ENCODE peak calls at places on chromosomes 7 and 10, in five cellular contexts. A, N, K, D and F are unnamed samples.
A peak's percentile ranks its signal among the peaks of the same experiment; 100 is the strongest.

GRCh38 chr10:127151541-127151940 is 44.9 kb downstream of the INSYN2A start:
- DNase-seq in A (peak; percentile 41), N (peak; percentile 22), K (no peak), D (no peak), F (no peak)

GRCh38 chr7:128349121-128349825 is 5.6 kb upstream of the RBM28 start:
- DNase-seq in K (no peak), A (no peak), N (no peak), D (no peak), F (no peak)

GRCh38 chr7:45143616-45144015 is 14.0 kb upstream of the RAMP3 start:
- DNase-seq in K (no peak), A (peak; percentile 50), N (peak; percentile 20), D (no peak), F (no peak)

GRCh38 chr10:110919349-110919931 is at the start of gene SHOC2:
- DNase-seq in A (no peak), K (no peak), N (no peak), D (peak; percentile 98), F (no peak)

GRCh38 chr10:68032113-68032512 is 43.0 kb downstream of the HERC4 start:
- DNase-seq in A (no peak), D (no peak), N (no peak), K (peak; percentile 12), F (no peak)

GRCh38 chr7:66047426-66047825 is 28.2 kb upstream of the ASL start:
- DNase-seq in N (peak; percentile 92), A (peak; percentile 98), D (no peak), K (peak; percentile 93), F (peak; percentile 79)

GRCh38 chr10:5665380-5666323 is 743 bp downstream of the ASB13 start:
- DNase-seq in A (peak; percentile 18), D (no peak), K (no peak), N (no peak), F (peak; percentile 19)

GRCh38 chr7:129574487-129574886 is 37.0 kb upstream of the NRF1 start:
- DNase-seq in N (peak; percentile 56), K (peak; percentile 88), A (peak; percentile 93), D (no peak), F (peak; percentile 61)

GRCh38 chr10:13271552-13272163 is 28.2 kb downstream of the PHYH start:
- DNase-seq in N (peak; percentile 29), D (peak; percentile 21), K (peak; percentile 11), A (peak; percentile 32), F (peak; percentile 40)

GRCh38 chr10:31977440-31978157 is 49.0 kb upstream of the ARHGAP12 start:
- DNase-seq in A (peak; percentile 87), K (peak; percentile 86), D (no peak), N (peak; percentile 61), F (peak; percentile 30)

GRCh38 chr7:40859965-40860543 is 725.2 kb downstream of the SUGCT start:
- DNase-seq in N (no peak), K (no peak), D (no peak), A (no peak), F (no peak)

GRCh38 chr10:129560355-129560754 is 93.3 kb downstream of the MGMT start:
- DNase-seq in N (no peak), A (no peak), D (no peak), K (no peak), F (no peak)

GRCh38 chr10:91511549-91512330 is 101.6 kb downstream of the HECTD2 start:
- DNase-seq in K (peak; percentile 67), A (peak; percentile 81), D (no peak), N (peak; percentile 86), F (peak; percentile 81)

GRCh38 chr10:128211064-128211504 is 84.9 kb upstream of the MKI67 start:
- DNase-seq in K (no peak), D (no peak), A (no peak), N (no peak), F (no peak)

GRCh38 chr10:51301644-51302043 is 227.4 kb downstream of the PRKG1 start:
- DNase-seq in D (no peak), K (no peak), A (peak; percentile 76), N (no peak), F (no peak)

GRCh38 chr7:47635091-47636090 is 53.5 kb upstream of the TNS3 start:
- DNase-seq in N (no peak), A (no peak), D (no peak), K (no peak), F (no peak)

GRCh38 chr7:117116221-117116620 is 162.9 kb downstream of the ST7 start:
- DNase-seq in A (no peak), K (no peak), N (no peak), D (no peak), F (no peak)

GRCh38 chr7:66205736-66206080 is 574 bp downstream of the TPST1 start:
- DNase-seq in D (no peak), N (no peak), A (no peak), K (no peak), F (no peak)

GRCh38 chr10:13784067-13784466 is 197.3 kb downstream of the PRPF18 start:
- DNase-seq in N (peak; percentile 67), K (no peak), D (no peak), A (no peak), F (no peak)

GRCh38 chr10:71736570-71737355 is 17.2 kb upstream of the C10orf105 start:
- DNase-seq in K (no peak), D (no peak), A (no peak), N (peak; percentile 32), F (no peak)

GRCh38 chr7:25707733-25708132 is 444.3 kb upstream of the NFE2L3 start:
- DNase-seq in A (no peak), K (no peak), N (peak; percentile 44), D (no peak), F (no peak)

GRCh38 chr10:130801276-130801675 is 510.2 kb downstream of the TCERG1L start:
- DNase-seq in D (no peak), A (no peak), K (no peak), N (no peak), F (no peak)

GRCh38 chr10:128930422-128930821 is 536.6 kb upstream of the MGMT start:
- DNase-seq in D (no peak), K (no peak), A (no peak), N (no peak), F (no peak)

GRCh38 chr10:112624546-112625048 is 177.6 kb downstream of the VTI1A start:
- DNase-seq in N (no peak), K (peak; percentile 43), A (peak; percentile 33), D (no peak), F (no peak)

GRCh38 chr10:35420827-35421552 is 84.7 kb downstream of the CCNY start:
- DNase-seq in A (no peak), K (no peak), D (no peak), N (no peak), F (no peak)

GRCh38 chr7:112001089-112001826 is 204.9 kb downstream of the DOCK4 start:
- DNase-seq in A (peak; percentile 97), K (peak; percentile 95), N (peak; percentile 95), D (no peak), F (peak; percentile 82)

GRCh38 chr7:131354390-131354789 is 26.7 kb downstream of the MKLN1 start:
- DNase-seq in D (no peak), K (peak; percentile 16), A (peak; percentile 43), N (no peak), F (peak; percentile 61)

GRCh38 chr10:30111340-30111980 is 52.1 kb upstream of the JCAD start:
- DNase-seq in A (peak; percentile 92), K (peak; percentile 93), D (no peak), N (peak; percentile 86), F (peak; percentile 64)

GRCh38 chr7:73715648-73716317 is 3.7 kb downstream of the STX1A start:
- DNase-seq in A (peak; percentile 98), N (peak; percentile 89), K (peak; percentile 92), D (no peak), F (peak; percentile 94)

GRCh38 chr7:98653601-98654310 is 36.7 kb downstream of the NPTX2 start:
- DNase-seq in K (no peak), N (no peak), D (no peak), A (no peak), F (no peak)

GRCh38 chr7:32347244-32347828 is 142.8 kb downstream of the LSM5 start:
- DNase-seq in A (peak; percentile 43), N (peak; percentile 37), D (no peak), K (peak; percentile 33), F (peak; percentile 2)

GRCh38 chr7:25148772-25149575 is 23.9 kb upstream of the CYCS start:
- DNase-seq in K (peak; percentile 10), A (no peak), D (no peak), N (no peak), F (no peak)

GRCh38 chr10:74863508-74863907 is 37.1 kb downstream of the KAT6B start:
- DNase-seq in A (peak; percentile 27), N (no peak), D (no peak), K (peak; percentile 24), F (peak; percentile 74)

GRCh38 chr7:130124711-130125110 is 54.4 kb downstream of the KLHDC10 start:
- DNase-seq in D (no peak), N (no peak), K (no peak), A (no peak), F (no peak)

GRCh38 chr10:132654121-132654571 is 116.6 kb downstream of the INPP5A start:
- DNase-seq in A (no peak), K (no peak), N (no peak), D (no peak), F (no peak)

GRCh38 chr10:43421519-43421918 is 12.5 kb upstream of the HNRNPF start:
- DNase-seq in K (no peak), D (no peak), A (peak; percentile 29), N (no peak), F (no peak)
- H3K4me3 ChIP-seq in K (peak overlapping the region; percentile 57), D (no peak overlapping the region), A (no peak overlapping the region), N (no peak overlapping the region), F (peak overlapping the region; percentile 59)

GRCh38 chr7:133934262-133934973 is 192.7 kb upstream of the LRGUK start:
- DNase-seq in K (no peak), A (no peak), D (no peak), N (no peak), F (no peak)
- H3K4me3 ChIP-seq in K (no peak overlapping the region), A (no peak overlapping the region), D (no peak overlapping the region), N (no peak overlapping the region), F (no peak overlapping the region)

GRCh38 chr10:95600158-95600557 is 39.0 kb upstream of the SORBS1 start:
- DNase-seq in A (no peak), K (no peak), N (no peak), D (no peak), F (no peak)
- H3K4me3 ChIP-seq in A (no peak overlapping the region), K (no peak overlapping the region), N (no peak overlapping the region), D (no peak overlapping the region), F (no peak overlapping the region)

GRCh38 chr7:22549051-22549450 is 49.1 kb upstream of the STEAP1B start:
- DNase-seq in A (no peak), K (no peak), D (no peak), N (no peak), F (no peak)
- H3K4me3 ChIP-seq in A (no peak overlapping the region), K (no peak overlapping the region), D (no peak overlapping the region), N (no peak overlapping the region), F (no peak overlapping the region)

DNA sequence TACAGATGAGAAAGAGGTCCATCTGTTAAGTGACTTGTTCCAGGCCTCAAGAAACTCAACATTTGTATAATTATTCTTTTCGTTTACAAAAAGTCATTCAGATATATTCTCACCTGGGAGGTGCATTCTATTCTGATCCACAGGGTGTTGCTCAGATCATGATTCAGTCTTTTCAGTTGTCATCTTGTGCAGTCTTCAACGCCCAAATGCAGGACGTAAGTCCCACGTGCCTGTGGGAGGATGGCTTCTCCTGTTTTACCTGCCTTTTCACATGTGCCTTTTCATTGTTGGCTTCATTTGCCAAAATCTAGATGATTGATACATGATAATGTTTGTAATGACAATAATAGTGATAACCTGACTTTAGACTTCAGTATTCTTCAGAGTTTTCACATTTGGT is 46.5 kb downstream of the SLK start:
- DNase-seq in K (no peak), D (no peak), A (no peak), N (no peak), F (no peak)
- H3K4me3 ChIP-seq in K (no peak overlapping the region), D (no peak overlapping the region), A (no peak overlapping the region), N (no peak overlapping the region), F (no peak overlapping the region)

GRCh38 chr7:150380463-150380862 is 1.3 kb downstream of the ZNF775 start:
- DNase-seq in A (no peak), D (no peak), K (no peak), N (no peak), F (no peak)
- H3K4me3 ChIP-seq in A (peak overlapping the region; percentile 84), D (no peak overlapping the region), K (peak overlapping the region; percentile 71), N (no peak overlapping the region), F (peak overlapping the region; percentile 88)